ENCODE peak calls at places on chromosomes 3 and 15, in seven cellular contexts. Y is K562, F is GM06990, J is ovary, I is gastrocnemius medialis, N is HepG2, X is tibial nerve. O is an unnamed sample. For H3K36me3, the result is how much of the 10 kb centered on the place peaks cover.

GRCh38 chr3:186097663-186098451 is 11.0 kb downstream of the ETV5 start:
- DNase-seq in Y (peak), F (no peak), J (peak), I (no peak), N (peak), X (peak), O (no peak)

GRCh38 chr3:180594631-180595348 is 7.2 kb upstream of the TTC14 start:
- DNase-seq in Y (no peak), F (no peak), J (no peak), I (no peak), N (peak), X (no peak), O (no peak)

GRCh38 chr15:23642413-23643044 is 5.1 kb downstream of the MAGEL2 start:
- DNase-seq in Y (peak), F (no peak), J (peak), I (no peak), N (peak), X (no peak), O (no peak)

GRCh38 chr3:177597325-177598109 is 400.2 kb upstream of the TBL1XR1 start:
- DNase-seq in Y (peak), F (peak), J (peak), I (peak), N (no peak), X (no peak), O (no peak)

GRCh38 chr3:178112134-178112533 is 424.1 kb upstream of the KCNMB2 start:
- DNase-seq in Y (peak), F (no peak), J (no peak), I (no peak), N (no peak), X (no peak), O (no peak)

GRCh38 chr15:71374607-71375352 is 259.5 kb downstream of the THSD4 start:
- DNase-seq in Y (no peak), F (no peak), J (no peak), I (no peak), N (no peak), X (no peak), O (no peak)

GRCh38 chr3:6605245-6605644 is 255.7 kb upstream of the GRM7 start:
- DNase-seq in Y (no peak), F (no peak), J (no peak), I (no peak), N (no peak), X (no peak), O (no peak)

GRCh38 chr3:35200056-35200455 is 439.3 kb upstream of the ARPP21 start:
- DNase-seq in Y (no peak), F (no peak), J (no peak), I (no peak), N (no peak), X (no peak), O (no peak)

GRCh38 chr3:135944831-135945230 is 20.7 kb upstream of the PPP2R3A start:
- DNase-seq in Y (no peak), F (no peak), J (no peak), I (peak), N (no peak), X (no peak), O (no peak)

GRCh38 chr3:74139648-74140047 is 474.8 kb downstream of the CNTN3 start:
- DNase-seq in Y (no peak), F (no peak), J (no peak), I (no peak), N (no peak), X (no peak), O (no peak)

GRCh38 chr3:48276856-48277641 is 36.1 kb downstream of the ZNF589 start:
- DNase-seq in Y (no peak), F (no peak), J (no peak), I (no peak), N (no peak), X (no peak), O (no peak)

GRCh38 chr15:68821898-68822380 is 1.2 kb upstream of the ANP32A start:
- DNase-seq in Y (no peak), F (no peak), J (no peak), I (no peak), N (peak), X (no peak), O (no peak)

GRCh38 chr3:71602256-71602655 is 18.7 kb upstream of the FOXP1 start:
- DNase-seq in Y (no peak), F (no peak), J (no peak), I (no peak), N (peak), X (no peak), O (no peak)

GRCh38 chr15:70154440-70155347 is 57.0 kb upstream of the TLE3 start:
- DNase-seq in Y (no peak), F (no peak), J (peak), I (no peak), N (no peak), X (no peak), O (no peak)

GRCh38 chr3:132517311-132517710 is 79.8 kb upstream of the ACKR4 start:
- DNase-seq in Y (no peak), F (no peak), J (no peak), I (no peak), N (no peak), X (no peak), O (no peak)

GRCh38 chr3:132522353-132522752 is 74.7 kb upstream of the ACKR4 start:
- DNase-seq in Y (no peak), F (no peak), J (no peak), I (no peak), N (no peak), X (no peak), O (no peak)

GRCh38 chr3:132519914-132520313 is 77.2 kb upstream of the ACKR4 start:
- DNase-seq in Y (no peak), F (no peak), J (no peak), I (no peak), N (no peak), X (no peak), O (no peak)

DNA sequence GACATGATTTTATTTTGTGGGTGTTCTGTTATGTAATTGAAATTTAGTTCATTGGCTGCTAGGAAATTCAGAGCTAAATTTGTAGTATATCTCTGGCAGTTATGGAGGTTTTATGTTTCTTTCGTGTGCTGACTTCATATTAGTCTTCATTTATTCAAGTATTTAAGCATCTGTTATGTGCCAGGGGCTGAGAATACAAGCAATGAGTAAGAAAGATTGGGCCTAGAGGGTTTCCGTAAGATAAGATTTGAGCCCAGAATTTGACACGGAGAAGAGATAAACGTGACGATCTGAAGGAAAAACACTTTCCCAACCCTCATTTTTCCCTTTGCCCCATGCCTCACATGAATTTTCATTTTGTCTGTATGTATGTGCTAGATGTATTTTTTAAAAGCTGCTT is 75.1 kb upstream of the ACKR4 start:
- DNase-seq in Y (no peak), F (no peak), J (no peak), I (no peak), N (no peak), X (no peak), O (no peak)
- H3K4me3 ChIP-seq in Y (no peak), F (no peak), J (no peak), I (no peak), N (no peak), X (no peak), O (no peak)

DNA sequence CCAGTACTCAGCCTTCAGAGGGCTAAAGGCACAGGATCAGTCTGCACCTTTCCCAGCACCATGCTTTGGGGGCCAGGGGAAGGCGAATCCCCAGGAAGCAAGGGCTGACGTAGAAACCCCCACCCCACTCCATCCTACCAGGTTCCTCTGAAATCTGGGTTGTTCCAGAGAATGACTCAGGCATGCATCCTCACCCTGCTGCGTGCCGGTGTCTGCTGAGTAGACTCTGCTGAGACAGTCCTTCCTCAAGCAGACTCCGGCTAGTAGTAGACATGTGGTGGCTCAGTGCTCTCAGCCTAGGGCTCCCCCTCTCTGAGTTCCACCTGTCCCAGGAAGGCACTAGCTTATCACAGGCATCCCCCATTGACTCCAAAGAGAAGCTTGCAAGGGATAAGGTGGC is 9.0 kb downstream of the TMEM43 start:
- DNase-seq in Y (no peak), F (no peak), J (no peak), I (no peak), N (no peak), X (no peak), O (no peak)
- H3K36me3 ChIP-seq in Y (half or more), F (under half), J (under half), I (under half), N (under half), X (under half), O (half or more)

DNA sequence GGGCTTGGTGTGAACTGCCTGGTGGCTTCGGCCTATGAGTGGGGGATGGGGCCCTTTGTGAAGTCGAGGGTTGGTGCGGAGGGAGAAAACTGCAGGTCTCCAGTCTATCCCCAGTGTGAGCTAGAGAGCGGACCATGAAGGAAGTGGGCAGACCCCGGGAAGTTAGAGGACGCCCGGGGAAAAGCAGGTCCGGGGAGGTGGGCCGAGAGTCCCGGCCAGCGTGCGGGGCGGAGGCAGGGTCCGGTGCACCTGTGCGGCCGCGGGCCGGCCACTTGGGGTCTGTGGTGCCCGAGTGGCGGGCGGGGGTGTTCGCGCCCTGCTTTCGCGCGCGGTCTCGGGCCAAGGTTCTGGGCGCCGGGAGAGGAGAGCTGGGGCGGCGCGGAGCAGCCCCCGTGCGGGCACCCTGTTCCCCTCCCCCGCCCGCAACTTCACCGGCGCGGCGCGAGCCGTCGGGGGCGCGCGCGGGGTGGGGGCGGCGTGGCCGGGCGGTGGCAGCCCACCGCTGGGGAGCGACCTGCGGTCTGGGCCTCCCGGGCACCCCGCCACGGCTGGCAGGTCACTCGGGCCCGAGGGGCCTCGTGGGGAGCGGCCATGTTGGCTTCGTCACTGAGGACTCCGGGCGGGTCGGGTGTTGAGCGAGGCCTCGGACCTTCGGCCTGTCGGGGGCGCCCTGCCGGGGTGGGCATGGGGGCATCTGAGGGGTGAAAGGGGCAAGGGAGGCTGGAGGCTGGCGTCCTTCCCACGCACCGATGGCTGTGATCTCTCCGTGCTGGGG is 4.8 kb downstream of the UBE2E1 start:
- DNase-seq in Y (peak), F (peak), J (peak), I (peak), N (peak), X (peak), O (peak)
- TF ChIP-seq CTCF in Y (no peak), F (peak), J (no peak), I (no peak), N (peak), X (no peak), O (no peak)

GRCh38 chr3:3126477-3127431 is at the start of gene TRNT1:
- DNase-seq in Y (peak), F (peak), J (peak), I (peak), N (peak), X (peak), O (peak)

GRCh38 chr3:3127432-3128010 is 781 bp downstream of the TRNT1 start:
- DNase-seq in Y (peak), F (peak), J (no peak), I (no peak), N (peak), X (no peak), O (no peak)

GRCh38 chr3:3129579-3129978 is 2.8 kb downstream of the TRNT1 start:
- DNase-seq in Y (no peak), F (no peak), J (no peak), I (no peak), N (no peak), X (no peak), O (no peak)

DNA sequence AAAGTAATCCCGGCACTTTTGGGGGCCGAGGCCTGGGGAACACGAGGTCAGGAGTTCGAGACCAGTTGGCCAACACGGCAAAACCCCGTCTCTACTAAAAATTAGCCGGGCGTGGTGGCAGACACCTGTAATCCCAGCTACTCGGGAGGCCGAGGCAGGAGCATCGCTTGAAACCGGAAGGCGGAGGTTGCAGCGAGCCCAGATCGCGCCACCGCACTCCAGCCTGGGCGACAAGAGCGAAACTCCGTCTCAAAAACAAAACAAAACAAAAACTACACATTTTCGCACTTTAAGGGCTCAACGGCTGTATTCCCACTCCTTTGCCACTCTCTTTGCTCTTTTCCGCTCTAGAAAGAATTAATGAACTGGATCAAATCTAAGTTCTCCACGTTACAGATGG is 763 bp upstream of the TRNT1 start:
- DNase-seq in Y (no peak), F (no peak), J (peak), I (no peak), N (no peak), X (no peak), O (no peak)
- H3K4me3 ChIP-seq in Y (peak), F (peak), J (peak), I (peak), N (peak), X (peak), O (peak)

GRCh38 chr3:50147447-50147846 is 7.7 kb upstream of the SEMA3F start:
- DNase-seq in Y (no peak), F (no peak), J (no peak), I (no peak), N (no peak), X (no peak), O (no peak)
- H3K36me3 ChIP-seq in Y (under half), F (under half), J (under half), I (under half), N (under half), X (under half), O (under half)

GRCh38 chr15:31435256-31435781 is 108.7 kb downstream of the KLF13 start:
- DNase-seq in Y (peak), F (peak), J (peak), I (peak), N (peak), X (peak), O (peak)
- TF ChIP-seq CTCF in Y (peak), F (peak), J (peak), I (peak), N (peak), X (peak), O (peak)

DNA sequence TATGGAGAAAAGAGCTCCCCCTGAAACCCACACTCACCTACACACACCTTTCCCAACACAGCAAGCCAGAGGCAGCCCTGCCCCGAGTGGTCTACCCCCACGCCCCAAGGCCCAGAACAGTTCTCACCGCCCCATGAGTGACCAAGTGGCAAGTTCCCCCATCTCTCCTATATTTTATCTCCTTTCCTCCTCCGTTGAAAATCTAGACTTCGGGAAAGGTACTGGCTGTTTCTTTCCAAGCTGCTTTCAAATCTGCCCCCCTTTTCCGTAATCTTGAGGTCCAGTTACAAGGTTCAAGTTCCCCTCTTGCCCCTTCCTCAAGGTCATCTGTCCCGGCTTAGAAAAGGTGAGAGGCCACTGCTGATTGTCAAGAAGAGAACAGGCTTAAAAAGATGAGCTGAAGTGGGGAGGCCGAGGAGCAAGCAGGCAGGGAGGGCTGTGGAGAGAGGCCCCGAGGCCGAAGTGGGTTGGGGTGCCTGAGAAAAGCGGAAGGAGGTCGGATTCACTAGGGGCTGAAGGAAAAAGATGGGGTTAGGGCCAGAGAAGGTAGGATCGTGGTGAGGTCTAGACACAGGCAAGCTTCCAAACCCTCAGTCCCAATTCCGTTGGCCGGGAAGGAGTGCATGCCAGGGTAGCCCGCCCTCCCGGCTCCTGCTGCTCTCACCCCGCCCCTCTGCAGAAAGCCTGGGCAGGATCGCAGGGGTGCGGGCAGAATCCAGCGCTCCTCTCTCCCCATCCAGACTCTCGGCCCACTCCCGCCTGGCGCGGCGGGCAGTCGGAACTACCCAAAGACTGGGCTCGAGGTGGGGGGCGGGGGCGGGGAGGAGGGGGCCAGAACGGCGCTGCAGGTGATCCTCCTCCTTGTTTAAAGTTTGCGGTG is 1.7 kb downstream of the SEMA5B start:
- DNase-seq in Y (no peak), F (no peak), J (peak), I (no peak), N (no peak), X (no peak), O (peak)
- H3K4me3 ChIP-seq in Y (no peak), F (no peak), J (peak), I (peak), N (no peak), X (peak), O (peak)

GRCh38 chr3:129461022-129461421 is 21.0 kb downstream of the IFT122 start:
- DNase-seq in Y (no peak), F (no peak), J (no peak), I (no peak), N (no peak), X (no peak), O (no peak)

GRCh38 chr3:129460155-129460554 is 20.1 kb downstream of the IFT122 start:
- DNase-seq in Y (no peak), F (no peak), J (no peak), I (no peak), N (no peak), X (no peak), O (no peak)

GRCh38 chr3:129461461-129462146 is 21.6 kb downstream of the IFT122 start:
- DNase-seq in Y (peak), F (no peak), J (no peak), I (no peak), N (no peak), X (no peak), O (no peak)

GRCh38 chr3:129462365-129462968 is 22.4 kb downstream of the IFT122 start:
- DNase-seq in Y (peak), F (no peak), J (no peak), I (no peak), N (no peak), X (no peak), O (no peak)

GRCh38 chr3:129460572-129460971 is 20.5 kb downstream of the IFT122 start:
- DNase-seq in Y (no peak), F (no peak), J (no peak), I (no peak), N (no peak), X (no peak), O (no peak)
- H3K36me3 ChIP-seq in Y (under half), F (under half), J (under half), I (under half), N (under half), X (under half), O (under half)